ENCODE peak calls at places on chromosomes 6 and 20, in six cellular contexts. Q is astrocyte of the spinal cord, F is omental fat pad, U is AG04449, D is HepG2, H is progenitor cell of endocrine pancreas. E is an unnamed sample.

GRCh38 chr6:41587223-41587879 is 41.2 kb downstream of the FOXP4 start:
- DNase-seq in Q (no peak), F (no peak), U (no peak), D (no peak), H (no peak), E (no peak)

GRCh38 chr20:63132715-63133471 is 83.0 kb downstream of the YTHDF1 start:
- DNase-seq in Q (no peak), F (no peak), U (no peak), D (no peak), H (no peak), E (no peak)

GRCh38 chr6:41578714-41579610 is 32.8 kb downstream of the FOXP4 start:
- DNase-seq in Q (peak; percentile 14), F (no peak), U (no peak), D (no peak), H (no peak), E (no peak)

GRCh38 chr20:48465271-48465670 is 362.5 kb downstream of the PREX1 start:
- DNase-seq in Q (no peak), F (no peak), U (no peak), D (no peak), H (no peak), E (no peak)

GRCh38 chr6:147874322-147874721 is 365.8 kb downstream of the SAMD5 start:
- DNase-seq in Q (no peak), F (no peak), U (no peak), D (no peak), H (no peak), E (no peak)

GRCh38 chr6:43280234-43280633 is 17.8 kb upstream of the SLC22A7 start:
- DNase-seq in Q (no peak), F (no peak), U (no peak), D (no peak), H (no peak), E (no peak)

GRCh38 chr20:51628533-51629398 is 86.2 kb upstream of the NFATC2 start:
- DNase-seq in Q (peak; percentile 93), F (no peak), U (no peak), D (peak; percentile 90), H (no peak), E (no peak)

GRCh38 chr20:59032713-59033059 is 551 bp upstream of the ATP5F1E start:
- DNase-seq in Q (no peak), F (no peak), U (no peak), D (peak; percentile 54), H (no peak), E (no peak)

GRCh38 chr6:18507018-18507415 is 119.9 kb downstream of the RNF144B start:
- DNase-seq in Q (no peak), F (no peak), U (no peak), D (no peak), H (no peak), E (no peak)

GRCh38 chr20:62959101-62959971 is 6.8 kb downstream of the SLC17A9 start:
- DNase-seq in Q (no peak), F (no peak), U (no peak), D (no peak), H (no peak), E (no peak)

GRCh38 chr20:57618091-57618765 is 2.0 kb downstream of the ZBP1 start:
- DNase-seq in Q (no peak), F (no peak), U (no peak), D (no peak), H (no peak), E (peak; percentile 18)

GRCh38 chr6:35406666-35407065 is 45.5 kb upstream of the FANCE start:
- DNase-seq in Q (no peak), F (no peak), U (no peak), D (no peak), H (no peak), E (no peak)

GRCh38 chr6:118042855-118043254 is 135.8 kb downstream of the SLC35F1 start:
- DNase-seq in Q (no peak), F (no peak), U (no peak), D (no peak), H (no peak), E (no peak)

GRCh38 chr20:38260025-38260377 is 534 bp downstream of the KIAA1755 start:
- DNase-seq in Q (peak; percentile 50), F (no peak), U (no peak), D (peak; percentile 31), H (no peak), E (no peak)

GRCh38 chr20:58981564-58982364 is 708 bp downstream of the NELFCD start:
- DNase-seq in Q (peak; percentile 21), F (no peak), U (no peak), D (peak; percentile 35), H (no peak), E (no peak)

GRCh38 chr20:1014471-1014870 is 12.4 kb upstream of the RSPO4 start:
- DNase-seq in Q (no peak), F (no peak), U (no peak), D (no peak), H (no peak), E (no peak)

GRCh38 chr6:72554761-72555221 is 67.1 kb upstream of the KCNQ5 start:
- DNase-seq in Q (peak; percentile 15), F (no peak), U (no peak), D (no peak), H (no peak), E (no peak)

GRCh38 chr6:38482466-38482865 is 157.3 kb downstream of the BTBD9 start:
- DNase-seq in Q (no peak), F (no peak), U (peak; percentile 12), D (no peak), H (no peak), E (no peak)

GRCh38 chr6:95286874-95287273 is 290.5 kb upstream of the MANEA start:
- DNase-seq in Q (no peak), F (no peak), U (no peak), D (no peak), H (no peak), E (no peak)

GRCh38 chr6:30685157-30685976 is 1.1 kb downstream of the PPP1R18 start:
- DNase-seq in Q (peak; percentile 18), F (no peak), U (no peak), D (no peak), H (no peak), E (no peak)
- TF ChIP-seq CTCF in Q (peak; percentile 42), F (no peak), U (peak; percentile 26), D (peak; percentile 16), H (no peak), E (no peak)

DNA sequence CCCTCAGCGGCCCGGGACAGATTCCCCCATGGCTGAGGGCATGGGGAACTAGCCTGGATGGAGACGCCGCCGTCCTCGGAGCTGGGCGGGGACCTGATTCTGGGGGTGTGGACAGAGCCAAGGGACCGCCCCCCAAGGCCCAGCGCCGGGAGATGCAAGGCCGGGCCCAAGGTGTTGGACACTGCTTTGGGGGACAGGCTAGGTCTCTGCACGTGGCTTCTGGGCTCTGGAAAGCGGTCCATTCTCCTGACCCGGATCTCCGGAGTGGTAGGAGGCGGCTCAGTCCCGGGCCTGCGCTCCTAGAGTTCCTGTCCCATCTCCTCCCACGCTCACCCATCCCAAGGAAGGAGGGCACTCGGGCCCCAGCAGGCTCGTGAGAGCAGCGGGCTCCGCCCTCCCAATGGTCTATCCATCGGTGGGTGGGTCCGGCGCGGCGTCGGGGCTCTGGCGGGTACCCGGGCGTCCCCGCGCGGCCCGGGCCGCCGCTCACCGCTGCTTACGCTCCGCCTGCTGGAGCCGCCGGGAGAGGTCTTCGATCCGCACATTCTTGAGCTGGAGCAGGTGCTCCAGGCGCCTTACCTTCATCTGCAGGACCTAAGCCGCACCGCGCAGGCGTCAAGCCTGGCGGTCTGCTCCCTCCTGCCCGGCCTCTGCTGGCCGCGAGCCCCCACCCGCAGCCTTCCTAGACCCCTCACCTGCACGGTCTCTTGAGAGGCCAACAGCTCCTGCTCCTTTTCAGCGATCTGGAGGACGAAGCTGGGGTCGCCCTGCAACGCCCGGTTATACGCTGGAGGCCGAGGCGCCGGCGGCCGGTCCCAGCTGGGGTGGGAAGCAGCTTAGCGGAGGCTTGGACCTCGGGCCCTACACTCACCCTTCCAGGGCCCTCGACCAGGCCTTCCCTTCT is 3.3 kb downstream of the SPEF1 start:
- DNase-seq in Q (no peak), F (no peak), U (no peak), D (no peak), H (peak; percentile 64), E (no peak)
- TF ChIP-seq CTCF in Q (no peak), F (no peak), U (peak; percentile 3), D (peak; percentile 21), H (no peak), E (no peak)

GRCh38 chr6:102907181-102907580 is 1513.7 kb downstream of the GRIK2 start:
- DNase-seq in Q (no peak), F (no peak), U (no peak), D (no peak), H (no peak), E (no peak)
- TF ChIP-seq CTCF in Q (no peak), F (no peak), U (no peak), D (no peak), H (no peak), E (no peak)

DNA sequence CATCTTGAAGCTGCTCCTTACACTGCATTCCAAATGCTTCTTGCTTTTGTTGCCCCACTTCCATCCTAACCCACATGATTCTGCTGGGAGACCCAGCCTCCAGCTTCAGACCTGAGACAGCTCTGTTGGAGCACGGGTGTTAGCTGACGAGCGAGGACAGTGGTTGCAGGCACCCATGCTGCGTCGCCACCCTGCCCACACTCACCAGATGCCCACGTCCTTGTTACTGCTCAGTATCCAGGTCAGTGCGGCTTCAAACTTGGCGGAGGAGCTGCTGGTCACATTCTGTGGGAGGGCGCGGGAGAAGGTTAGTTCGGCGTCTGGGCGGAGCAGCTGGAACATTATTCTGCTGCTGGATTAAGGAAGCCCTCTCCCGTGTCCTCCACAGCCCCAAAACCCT is 9.0 kb downstream of the LEMD2 start:
- DNase-seq in Q (no peak), F (no peak), U (no peak), D (no peak), H (no peak), E (no peak)
- TF ChIP-seq CTCF in Q (no peak), F (no peak), U (no peak), D (no peak), H (no peak), E (no peak)

DNA sequence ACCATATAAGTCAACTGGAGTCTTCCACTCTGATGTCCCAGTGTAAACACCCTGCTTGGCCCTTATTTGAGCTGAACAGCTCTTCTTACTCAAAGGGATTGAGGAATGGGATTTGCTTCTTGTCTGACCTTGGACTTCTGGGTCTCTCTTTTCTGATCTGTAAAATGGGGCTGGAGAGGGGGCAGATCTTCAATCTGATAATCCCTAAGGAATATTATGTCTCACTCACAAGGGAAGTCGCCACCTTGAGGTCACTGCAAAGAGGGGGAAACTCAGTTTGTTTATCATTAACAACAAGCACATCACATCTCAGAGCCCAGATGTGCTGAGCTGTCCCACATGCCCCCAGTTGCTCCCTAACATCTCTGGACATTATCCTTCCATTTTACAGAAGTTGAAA is 15.1 kb downstream of the KCNS1 start:
- DNase-seq in Q (no peak), F (no peak), U (no peak), D (no peak), H (no peak), E (no peak)
- TF ChIP-seq CTCF in Q (no peak), F (no peak), U (no peak), D (no peak), H (no peak), E (no peak)

DNA sequence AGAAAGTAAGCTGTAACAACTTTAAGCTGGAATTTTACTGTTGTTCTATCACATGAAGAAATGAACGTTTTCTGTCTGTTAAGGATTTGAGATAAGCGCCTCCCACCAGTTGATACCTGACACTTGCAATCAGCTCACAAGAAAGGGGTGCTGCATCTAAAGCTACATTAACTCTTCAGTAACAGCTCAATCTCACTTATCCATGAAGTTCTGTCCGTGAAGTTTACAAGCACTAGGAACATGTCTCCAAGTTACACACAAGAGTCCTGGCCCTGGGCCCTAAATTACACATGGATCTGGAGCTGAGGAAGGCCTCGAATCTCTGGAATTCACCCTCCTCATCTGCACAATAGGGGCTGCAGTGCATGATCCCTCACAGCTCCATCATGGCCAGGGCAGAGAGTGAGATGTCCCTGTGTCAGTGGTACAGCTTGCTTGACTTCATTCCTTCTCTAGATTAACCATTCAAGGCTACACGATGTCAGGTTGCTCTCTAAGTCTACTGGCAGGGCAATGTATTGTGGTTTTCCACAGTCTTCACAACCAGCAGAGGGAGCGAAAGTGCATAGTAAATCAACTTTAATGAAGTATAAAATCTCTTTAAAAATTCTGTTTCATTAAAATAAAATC is 182.4 kb upstream of the MCHR2 start:
- DNase-seq in Q (peak; percentile 73), F (no peak), U (peak; percentile 49), D (peak; percentile 14), H (no peak), E (no peak)
- TF ChIP-seq CTCF in Q (peak; percentile 59), F (no peak), U (peak; percentile 47), D (peak; percentile 29), H (peak; percentile 37), E (no peak)